ENCODE peak calls at places on chromosome X, in eight cellular contexts. D is AG04450, J is GM12864, W is EL, F is dermis blood vessel endothelial cell, X is activated T-cell treated with anti-CD3 and anti-CD28 coated beads for 1 hour, Q is NCI-H1417 treated with DMSO at 0.1 percent for 48 hours, S is SK-MEL-5. Y is an unnamed sample.

GRCh38 chrX:133698298-133698697 is 283.0 kb upstream of the GPC4 start:
- DNase-seq in Q (no peak), J (no peak), W (no peak), S (peak), X (no peak), D (peak), F (no peak), Y (no peak)

GRCh38 chrX:33725556-33726232 is 406.4 kb downstream of the FAM47A start:
- DNase-seq in D (no peak), Q (no peak), F (no peak), J (no peak), S (peak), W (no peak), X (no peak), Y (no peak)

GRCh38 chrX:63746715-63747114 is 38.3 kb downstream of the ARHGEF9 start:
- DNase-seq in D (no peak), F (peak), J (no peak), X (no peak), W (no peak), S (no peak), Q (no peak), Y (no peak)

GRCh38 chrX:40373641-40374040 is 207.1 kb upstream of the ATP6AP2 start:
- DNase-seq in F (no peak), X (no peak), S (no peak), J (no peak), Q (no peak), D (no peak), W (no peak), Y (no peak)

GRCh38 chrX:38006283-38006682 is at the start of gene SYTL5:
- DNase-seq in W (no peak), J (no peak), S (no peak), X (no peak), F (no peak), D (no peak), Q (no peak), Y (no peak)

GRCh38 chrX:132984058-132984650 is 25.7 kb upstream of the HS6ST2 start:
- DNase-seq in J (no peak), Q (no peak), X (no peak), W (no peak), S (no peak), F (no peak), D (no peak), Y (no peak)

GRCh38 chrX:13050151-13050550 is 5.7 kb upstream of the FAM9C start:
- DNase-seq in J (no peak), S (no peak), D (no peak), F (no peak), W (no peak), Q (no peak), X (no peak), Y (no peak)

GRCh38 chrX:40100537-40101429 is 3.0 kb upstream of the BCOR start:
- DNase-seq in D (no peak), J (no peak), X (no peak), F (no peak), S (no peak), W (no peak), Q (no peak), Y (no peak)

GRCh38 chrX:7706032-7706431 is 136.9 kb upstream of the VCX start:
- DNase-seq in X (no peak), F (peak), D (no peak), Q (peak), J (no peak), S (peak), W (no peak), Y (no peak)

GRCh38 chrX:5113128-5113527 is 1115.5 kb downstream of the NLGN4X start:
- DNase-seq in S (peak), X (no peak), W (no peak), F (no peak), D (no peak), J (no peak), Q (no peak), Y (no peak)

GRCh38 chrX:100625985-100626491 is 10.6 kb downstream of the TSPAN6 start:
- DNase-seq in D (no peak), F (no peak), Q (no peak), W (no peak), J (peak), X (no peak), S (no peak), Y (peak)

GRCh38 chrX:39896951-39897740 is 200.6 kb downstream of the BCOR start:
- DNase-seq in W (peak), X (no peak), J (no peak), Q (no peak), F (no peak), S (no peak), D (peak), Y (no peak)

GRCh38 chrX:120446503-120446902 is 22.6 kb downstream of the LAMP2 start:
- DNase-seq in F (peak), D (no peak), W (peak), S (peak), X (no peak), Q (no peak), J (no peak), Y (no peak)